ENCODE peak calls at places on chromosomes 3 and 15, in seven cellular contexts. U, T, V, E, C, Z and B are unnamed samples.

GRCh38 chr15:32029409-32029861 is 880 bp upstream of the CHRNA7 start:
- DNase-seq in V (no peak), C (peak), U (no peak), E (peak), T (no peak), Z (peak), B (peak)

GRCh38 chr3:126760541-126760940 is 56.5 kb downstream of the CHCHD6 start:
- DNase-seq in Z (no peak), C (no peak), T (no peak), V (peak), U (no peak), E (no peak), B (no peak)

GRCh38 chr3:71089271-71089670 is 494.3 kb downstream of the FOXP1 start:
- DNase-seq in Z (no peak), E (no peak), V (no peak), C (no peak), U (no peak), T (no peak), B (no peak)

GRCh38 chr3:116663161-116663885 is 46.3 kb upstream of the TUSC7 start:
- DNase-seq in E (peak), U (no peak), V (no peak), T (no peak), C (peak), Z (no peak), B (peak)

GRCh38 chr15:39665629-39666245 is 84.9 kb downstream of the THBS1 start:
- DNase-seq in C (no peak), T (no peak), V (no peak), U (no peak), E (no peak), Z (peak), B (no peak)

GRCh38 chr3:129022114-129022994 is 21.2 kb downstream of the EFCC1 start:
- DNase-seq in T (peak), C (peak), Z (no peak), E (no peak), V (no peak), U (no peak), B (no peak)

GRCh38 chr3:160755776-160756304 is at the start of gene PPM1L:
- DNase-seq in V (peak), T (peak), Z (peak), E (peak), U (peak), C (peak), B (peak)

GRCh38 chr15:66951976-66952375 is 113.4 kb upstream of the SMAD3 start:
- DNase-seq in V (no peak), T (peak), Z (peak), U (no peak), E (no peak), C (no peak), B (no peak)

GRCh38 chr15:91407237-91407889 is 307.3 kb downstream of the SV2B start:
- DNase-seq in U (no peak), C (no peak), Z (peak), E (no peak), T (no peak), V (peak), B (no peak)

GRCh38 chr3:66220066-66220465 is 735 bp upstream of the SLC25A26 start:
- DNase-seq in T (no peak), C (no peak), U (no peak), Z (no peak), V (no peak), E (no peak), B (no peak)

GRCh38 chr15:40085225-40085624 is 23.5 kb downstream of the BMF start:
- DNase-seq in E (no peak), V (no peak), C (no peak), Z (no peak), T (peak), U (no peak), B (no peak)

GRCh38 chr15:59300618-59301139 is 72.0 kb downstream of the MYO1E start:
- DNase-seq in U (no peak), C (no peak), Z (no peak), T (peak), E (no peak), V (no peak), B (no peak)

GRCh38 chr3:161070252-161070930 is 34.8 kb downstream of the B3GALNT1 start:
- DNase-seq in Z (peak), E (no peak), C (no peak), V (no peak), U (no peak), T (no peak), B (no peak)

GRCh38 chr3:9214599-9214998 is 34.8 kb downstream of the SRGAP3 start:
- DNase-seq in E (no peak), C (no peak), T (peak), Z (peak), V (peak), U (peak), B (no peak)

GRCh38 chr3:48215466-48215865 is 7.8 kb upstream of the CAMP start:
- DNase-seq in T (peak), Z (no peak), E (no peak), V (no peak), U (no peak), C (no peak), B (no peak)

GRCh38 chr3:179404307-179404706 is 47.0 kb downstream of the GNB4 start:
- DNase-seq in U (no peak), V (no peak), Z (no peak), E (no peak), C (no peak), T (no peak), B (no peak)

GRCh38 chr3:119343719-119344118 is 49.5 kb downstream of the ARHGAP31 start:
- DNase-seq in E (no peak), T (no peak), U (no peak), V (no peak), Z (no peak), C (no peak), B (no peak)

GRCh38 chr15:90845201-90845949 is 23.0 kb upstream of the FURIN start:
- DNase-seq in U (peak), V (peak), E (no peak), T (peak), Z (peak), C (no peak), B (no peak)

GRCh38 chr3:139668332-139668731 is 9.4 kb downstream of the NMNAT3 start:
- DNase-seq in Z (no peak), U (no peak), T (no peak), C (no peak), E (no peak), V (no peak), B (no peak)

GRCh38 chr3:94146455-94146854 is 83.6 kb downstream of the NSUN3 start:
- DNase-seq in T (no peak), E (peak), Z (no peak), C (no peak), U (no peak), V (peak), B (no peak)

GRCh38 chr15:58771621-58772235 is 626 bp downstream of the MINDY2 start:
- DNase-seq in V (peak), U (peak), C (no peak), Z (peak), E (no peak), T (peak), B (peak)

GRCh38 chr15:77013786-77014136 is 18.8 kb downstream of the PSTPIP1 start:
- DNase-seq in T (no peak), E (no peak), U (no peak), Z (no peak), C (no peak), V (peak), B (no peak)

GRCh38 chr3:52248816-52249547 is 3.4 kb downstream of the PPM1M start:
- DNase-seq in U (no peak), Z (no peak), C (no peak), T (no peak), V (no peak), E (no peak), B (no peak)

GRCh38 chr15:27172821-27173220 is 201.8 kb downstream of the GABRG3 start:
- DNase-seq in V (no peak), Z (no peak), E (no peak), T (no peak), C (no peak), U (no peak), B (no peak)

GRCh38 chr3:129277829-129278271 is 820 bp upstream of the HMCES start:
- DNase-seq in V (no peak), U (no peak), T (peak), E (peak), C (peak), Z (peak), B (peak)

GRCh38 chr3:144362126-144362525 is 390.5 kb downstream of the DIPK2A start:
- DNase-seq in E (no peak), C (no peak), U (no peak), Z (peak), V (peak), T (no peak), B (no peak)

GRCh38 chr3:139260793-139261736 is 82.8 kb upstream of the MRPS22 start:
- DNase-seq in C (no peak), V (no peak), T (no peak), Z (no peak), U (no peak), E (no peak), B (no peak)

GRCh38 chr15:34114739-34115138 is 12.9 kb downstream of the PGBD4 start:
- DNase-seq in Z (no peak), T (no peak), C (no peak), U (no peak), V (no peak), E (no peak), B (no peak)

GRCh38 chr15:34116620-34117019 is 14.7 kb downstream of the PGBD4 start:
- DNase-seq in E (no peak), V (no peak), Z (no peak), U (no peak), C (no peak), T (no peak), B (no peak)

GRCh38 chr15:34114215-34114614 is 12.3 kb downstream of the PGBD4 start:
- DNase-seq in Z (no peak), U (no peak), C (no peak), E (no peak), V (no peak), T (no peak), B (no peak)

GRCh38 chr15:34122771-34123183 is 20.9 kb downstream of the PGBD4 start:
- DNase-seq in V (peak), T (peak), U (peak), E (no peak), C (no peak), Z (peak), B (no peak)

DNA sequence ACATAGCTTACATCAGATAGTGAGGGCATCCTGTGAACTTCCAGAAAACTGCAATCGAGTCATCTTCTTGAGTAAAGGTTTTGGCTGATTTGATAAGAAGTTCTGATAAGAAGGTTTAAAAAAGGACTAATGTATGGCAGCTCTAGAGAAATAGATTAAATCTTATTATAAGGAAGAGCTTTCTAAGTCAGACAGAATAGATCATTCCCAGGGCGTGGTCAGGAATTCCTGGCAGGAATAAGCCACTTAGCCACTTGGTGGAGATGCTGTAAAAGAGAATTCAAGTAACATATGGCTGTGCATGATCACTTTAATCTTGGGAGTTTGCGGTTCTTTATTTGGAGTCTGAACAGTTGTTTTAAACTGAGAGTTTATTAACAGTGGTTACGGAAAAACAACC is 17.4 kb downstream of the PGBD4 start:
- DNase-seq in C (no peak), T (peak), E (no peak), U (peak), V (peak), Z (no peak), B (no peak)
- TF ChIP-seq CTCF in C (peak), T (no peak), E (no peak), U (no peak), V (peak), Z (no peak), B (no peak)

GRCh38 chr3:49700453-49701128 is 11.2 kb downstream of the RNF123 start:
- DNase-seq in E (no peak), V (no peak), T (no peak), C (no peak), Z (no peak), U (no peak), B (no peak)
- TF ChIP-seq CTCF in E (peak), V (no peak), T (peak), C (peak), Z (no peak), U (peak), B (no peak)

GRCh38 chr3:14323401-14324223 is 78.8 kb upstream of the SLC6A6 start:
- DNase-seq in E (no peak), T (no peak), V (no peak), Z (no peak), C (peak), U (no peak), B (no peak)
- TF ChIP-seq CTCF in E (no peak), T (no peak), V (no peak), Z (no peak), C (no peak), U (no peak), B (no peak)

GRCh38 chr15:89129816-89130134 is 41.5 kb downstream of the ABHD2 start:
- DNase-seq in Z (no peak), T (no peak), E (no peak), C (no peak), V (no peak), U (no peak), B (no peak)
- TF ChIP-seq CTCF in Z (no peak), T (no peak), E (no peak), C (no peak), V (no peak), U (peak), B (no peak)

DNA sequence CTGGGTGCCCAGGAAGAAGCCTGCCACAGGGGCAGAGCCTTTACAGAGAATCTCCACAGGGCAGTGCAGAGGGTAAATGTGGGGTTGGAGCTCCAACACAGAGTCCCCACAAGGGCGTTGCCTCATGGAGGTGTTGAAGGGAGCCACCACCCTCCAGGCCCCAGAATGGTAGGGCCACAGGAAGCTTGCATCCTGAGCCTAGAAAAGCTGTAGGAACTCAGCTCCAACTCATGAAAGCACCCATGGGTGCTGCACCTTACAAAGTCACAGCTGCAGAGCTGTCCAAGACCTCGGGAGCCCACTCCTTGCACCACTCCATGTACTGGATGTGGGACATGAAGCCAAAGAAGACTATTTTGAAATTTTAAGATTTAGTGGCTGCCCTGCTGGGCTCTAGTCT is 73.3 kb upstream of the KCNH8 start:
- DNase-seq in C (no peak), Z (no peak), T (no peak), U (no peak), E (no peak), V (no peak), B (no peak)
- TF ChIP-seq CTCF in C (no peak), Z (no peak), T (no peak), U (no peak), E (no peak), V (no peak), B (no peak)

DNA sequence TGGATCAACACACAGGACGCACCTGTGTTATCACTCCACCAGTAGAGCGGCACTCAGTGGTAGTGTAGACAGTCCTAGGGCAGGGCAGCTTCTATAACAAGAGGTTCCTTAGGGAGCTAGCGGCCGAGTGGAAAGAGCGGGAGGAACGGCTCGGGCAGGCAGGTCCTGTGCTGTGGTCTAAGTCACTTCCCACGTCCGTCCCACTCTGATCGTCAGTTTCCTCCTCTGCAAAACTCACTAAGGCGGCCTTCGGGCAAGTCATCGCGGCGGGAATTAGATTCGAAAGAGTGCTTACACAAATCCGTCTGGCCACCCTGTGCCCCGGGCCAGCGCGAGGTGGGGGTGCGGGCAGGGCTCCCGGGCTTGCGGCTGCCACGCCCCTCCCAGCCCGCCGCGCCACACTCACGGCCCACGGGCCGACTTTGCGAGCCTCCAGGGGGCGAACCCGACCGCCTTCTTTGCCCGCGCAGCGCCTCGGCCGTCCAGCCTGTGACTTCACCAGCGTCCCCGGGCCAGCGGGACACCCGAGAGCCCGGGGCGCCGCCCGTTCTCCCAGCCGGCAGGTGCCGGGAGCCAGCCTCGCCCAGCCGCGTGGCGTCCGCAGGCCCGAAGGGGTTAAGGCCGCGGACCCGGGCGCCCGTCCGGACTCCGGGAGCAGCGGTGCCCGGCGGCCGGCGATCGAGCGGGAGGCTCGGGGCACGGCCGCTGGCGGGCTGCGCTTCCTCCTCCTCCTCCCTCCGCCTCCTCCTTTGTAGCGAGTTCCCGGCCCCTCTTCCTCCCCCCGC is 426 bp upstream of the CORO2B start:
- DNase-seq in C (peak), U (peak), Z (peak), T (peak), E (peak), V (peak), B (peak)
- TF ChIP-seq CTCF in C (peak), U (peak), Z (peak), T (peak), E (peak), V (peak), B (no peak)